ENCODE peak calls at places on chromosomes 13 and 19, in six cellular contexts. R, E, M, S, I and Q are unnamed samples.

GRCh38 chr19:55014714-55015113 is 23.4 kb downstream of the GP6 start:
- DNase-seq in R (no peak), E (no peak), M (no peak), S (no peak), I (no peak), Q (no peak)

GRCh38 chr13:30572859-30573275 is 44.9 kb upstream of the USPL1 start:
- DNase-seq in R (no peak), E (no peak), M (peak; percentile 24), S (no peak), I (no peak), Q (no peak)

GRCh38 chr19:12996542-12997094 is 1.3 kb downstream of the NFIX start:
- DNase-seq in R (no peak), E (no peak), M (no peak), S (no peak), I (no peak), Q (no peak)

GRCh38 chr13:109369357-109370052 is 416.9 kb downstream of the IRS2 start:
- DNase-seq in R (no peak), E (no peak), M (no peak), S (no peak), I (no peak), Q (no peak)

GRCh38 chr13:102354011-102354410 is 47.8 kb downstream of the FGF14 start:
- DNase-seq in R (no peak), E (no peak), M (no peak), S (no peak), I (no peak), Q (no peak)

GRCh38 chr13:110923086-110923485 is 8.2 kb upstream of the ANKRD10 start:
- DNase-seq in R (no peak), E (no peak), M (no peak), S (no peak), I (no peak), Q (no peak)

GRCh38 chr19:48158210-48158790 is 11.8 kb downstream of the LIG1 start:
- DNase-seq in R (no peak), E (no peak), M (no peak), S (no peak), I (no peak), Q (no peak)

GRCh38 chr19:20247016-20247683 is 80.1 kb downstream of the ZNF486 start:
- DNase-seq in R (no peak), E (no peak), M (peak; percentile 24), S (no peak), I (peak; percentile 66), Q (no peak)

GRCh38 chr13:98942485-98942884 is 35.4 kb downstream of the DOCK9 start:
- DNase-seq in R (no peak), E (no peak), M (no peak), S (no peak), I (no peak), Q (no peak)

GRCh38 chr19:50912102-50912599 is 956 bp upstream of the KLK4 start:
- DNase-seq in R (no peak), E (no peak), M (no peak), S (no peak), I (no peak), Q (no peak)

GRCh38 chr13:108306768-108307332 is 37.3 kb downstream of the TNFSF13B start:
- DNase-seq in R (no peak), E (no peak), M (no peak), S (no peak), I (no peak), Q (no peak)

GRCh38 chr19:51450730-51451307 is 7.4 kb downstream of the SIGLEC8 start:
- DNase-seq in R (no peak), E (no peak), M (no peak), S (no peak), I (no peak), Q (no peak)

GRCh38 chr13:113809934-113810333 is 50.9 kb downstream of the TMEM255B start:
- DNase-seq in R (no peak), E (no peak), M (no peak), S (no peak), I (no peak), Q (no peak)

GRCh38 chr13:112819111-112819510 is 129.3 kb downstream of the ATP11A start:
- DNase-seq in R (no peak), E (no peak), M (no peak), S (peak; percentile 33), I (no peak), Q (no peak)

GRCh38 chr19:14542721-14543328 is 13.4 kb downstream of the TECR start:
- DNase-seq in R (peak; percentile 31), E (no peak), M (no peak), S (no peak), I (no peak), Q (no peak)

GRCh38 chr19:41166888-41167804 is 25.9 kb upstream of the CYP2S1 start:
- DNase-seq in R (no peak), E (peak; percentile 90), M (peak; percentile 85), S (no peak), I (no peak), Q (no peak)

GRCh38 chr13:33383724-33384577 is 98.4 kb upstream of the STARD13 start:
- DNase-seq in R (no peak), E (no peak), M (no peak), S (no peak), I (no peak), Q (no peak)

GRCh38 chr19:24159707-24160106 is 72.7 kb downstream of the ZNF254 start:
- DNase-seq in R (no peak), E (no peak), M (peak; percentile 17), S (no peak), I (no peak), Q (no peak)
- TF ChIP-seq CTCF in R (peak; percentile 34), E (peak; percentile 14), M (peak; percentile 15), S (no peak), I (peak; percentile 23), Q (no peak)

GRCh38 chr19:2101417-2102335 is 5.0 kb downstream of the IZUMO4 start:
- DNase-seq in R (no peak), E (no peak), M (no peak), S (no peak), I (no peak), Q (no peak)

GRCh38 chr19:2099937-2100718 is 3.4 kb downstream of the IZUMO4 start:
- DNase-seq in R (no peak), E (no peak), M (no peak), S (no peak), I (no peak), Q (no peak)

GRCh38 chr19:2099054-2099501 is 2.4 kb downstream of the IZUMO4 start:
- DNase-seq in R (no peak), E (no peak), M (no peak), S (no peak), I (no peak), Q (no peak)

GRCh38 chr19:2103308-2103707 is 6.6 kb downstream of the IZUMO4 start:
- DNase-seq in R (no peak), E (no peak), M (no peak), S (no peak), I (no peak), Q (no peak)

DNA sequence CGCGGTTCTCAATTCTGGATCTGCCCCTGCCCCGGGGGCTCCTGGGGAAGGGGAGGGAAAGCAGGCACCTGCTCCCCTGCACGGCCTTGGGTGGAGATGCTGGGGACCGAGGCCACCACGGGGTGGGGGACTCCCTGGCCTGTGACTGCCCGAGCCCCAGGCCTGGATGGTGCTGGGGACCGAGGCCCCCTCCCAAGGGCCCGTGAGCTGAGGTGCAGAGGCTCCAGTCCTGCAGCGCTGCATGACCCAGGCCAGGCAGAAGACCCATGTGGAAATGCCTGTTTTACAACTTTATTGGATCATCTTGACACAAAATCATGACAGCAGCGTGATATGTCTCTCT is 4.0 kb downstream of the IZUMO4 start:
- DNase-seq in R (no peak), E (no peak), M (no peak), S (no peak), I (no peak), Q (no peak)
- H3K36me3 ChIP-seq in R (peaks cover 31% of the 10 kb centered on the region), E (peaks cover 2% of the 10 kb centered on the region), M (no peaks in the 10 kb centered on the region), S (peaks cover 14% of the 10 kb centered on the region), I (peaks cover 49% of the 10 kb centered on the region), Q (peaks cover 56% of the 10 kb centered on the region)

GRCh38 chr19:58475714-58476497 is at the start of gene ZNF446:
- DNase-seq in R (peak; percentile 84), E (peak; percentile 97), M (peak; percentile 99), S (peak; percentile 99), I (peak; percentile 97), Q (peak; percentile 98)
- TF ChIP-seq CTCF in R (no peak), E (no peak), M (no peak), S (peak; percentile 11), I (peak; percentile 18), Q (no peak)

GRCh38 chr19:4101496-4101770 is 22.5 kb downstream of the MAP2K2 start:
- DNase-seq in R (no peak), E (no peak), M (no peak), S (no peak), I (no peak), Q (no peak)
- H3K36me3 ChIP-seq in R (peaks cover 37% of the 10 kb centered on the region), E (peaks cover 11% of the 10 kb centered on the region), M (peaks cover 4% of the 10 kb centered on the region), S (peaks cover 40% of the 10 kb centered on the region), I (peaks cover 68% of the 10 kb centered on the region), Q (peaks cover 80% of the 10 kb centered on the region)